ENCODE peak calls at places on chromosomes 13 and 19, in six cellular contexts. D, N, O, Q, I and J are unnamed samples.

GRCh38 chr13:37295046-37295445 is 189.6 kb upstream of the CSNK1A1L start:
- DNase-seq in O (peak), N (peak), Q (no peak), D (peak), I (no peak), J (peak)

GRCh38 chr19:33438016-33438671 is 64.6 kb downstream of the CEBPG start:
- DNase-seq in Q (peak), D (peak), N (peak), I (no peak), O (peak), J (peak)

GRCh38 chr13:42279986-42280385 is 8.0 kb downstream of the AKAP11 start:
- DNase-seq in O (no peak), Q (no peak), I (no peak), D (no peak), N (no peak), J (no peak)

GRCh38 chr13:25167775-25168174 is 4.3 kb downstream of the AMER2 start:
- DNase-seq in O (no peak), I (no peak), Q (no peak), D (no peak), N (no peak), J (no peak)

GRCh38 chr13:99132295-99132835 is 68.3 kb upstream of the UBAC2 start:
- DNase-seq in D (no peak), O (no peak), I (no peak), Q (no peak), N (no peak), J (no peak)

GRCh38 chr19:48988860-48989259 is 4.2 kb downstream of the GYS1 start:
- DNase-seq in N (no peak), D (no peak), I (no peak), Q (no peak), O (no peak), J (no peak)

GRCh38 chr19:22625266-22626035 is 8.7 kb upstream of the ZNF492 start:
- DNase-seq in N (no peak), D (no peak), Q (no peak), O (no peak), I (peak), J (no peak)

GRCh38 chr19:40666803-40667438 is 23.5 kb downstream of the NUMBL start:
- DNase-seq in I (no peak), N (peak), D (no peak), Q (no peak), O (no peak), J (no peak)

GRCh38 chr19:50770888-50771287 is 624 bp downstream of the GPR32 start:
- DNase-seq in D (no peak), O (no peak), N (no peak), Q (no peak), I (no peak), J (no peak)

GRCh38 chr13:66102864-66103263 is 1127.3 kb downstream of the PCDH9 start:
- DNase-seq in D (no peak), O (no peak), Q (no peak), N (no peak), I (no peak), J (peak)

GRCh38 chr13:29505950-29506349 is 89.5 kb downstream of the SLC7A1 start:
- DNase-seq in D (no peak), I (no peak), N (no peak), Q (no peak), O (no peak), J (no peak)

GRCh38 chr19:4067396-4068057 is 828 bp upstream of the ZBTB7A start:
- DNase-seq in D (no peak), N (no peak), I (peak), Q (no peak), O (no peak), J (no peak)

GRCh38 chr13:77981191-77981925 is 62.7 kb upstream of the EDNRB start:
- DNase-seq in N (no peak), I (no peak), O (peak), D (no peak), Q (no peak), J (peak)

GRCh38 chr13:47112900-47113299 is 216.0 kb upstream of the HTR2A start:
- DNase-seq in Q (no peak), N (no peak), I (no peak), O (no peak), D (no peak), J (no peak)

GRCh38 chr13:52833261-52833660 is 15.2 kb downstream of the PCDH8 start:
- DNase-seq in I (no peak), O (no peak), N (no peak), D (no peak), Q (no peak), J (no peak)

GRCh38 chr13:111963031-111963430 is 103.9 kb upstream of the SOX1 start:
- DNase-seq in N (no peak), O (no peak), Q (no peak), D (no peak), I (peak), J (no peak)

GRCh38 chr19:10288662-10289166 is 1.0 kb upstream of the ICAM5 start:
- DNase-seq in I (no peak), D (no peak), O (peak), Q (no peak), N (no peak), J (peak)

GRCh38 chr19:49861127-49861526 is 6.2 kb downstream of the PNKP start:
- DNase-seq in D (no peak), I (no peak), O (no peak), N (no peak), Q (no peak), J (no peak)

GRCh38 chr19:47729468-47729798 is 15.9 kb upstream of the NOP53 start:
- DNase-seq in O (peak), D (peak), I (peak), N (peak), Q (peak), J (peak)

GRCh38 chr19:35729763-35730162 is 12.0 kb downstream of the KMT2B start:
- DNase-seq in Q (no peak), D (no peak), O (no peak), I (no peak), N (no peak), J (no peak)

GRCh38 chr19:49538643-49539042 is 10.8 kb downstream of the RCN3 start:
- DNase-seq in Q (no peak), N (no peak), O (no peak), D (no peak), I (no peak), J (no peak)

GRCh38 chr13:79108914-79109643 is 297.0 kb downstream of the RBM26 start:
- DNase-seq in D (no peak), I (no peak), N (no peak), O (no peak), Q (no peak), J (no peak)

GRCh38 chr13:113489549-113490495 is 689 bp downstream of the DCUN1D2 start:
- DNase-seq in Q (no peak), O (peak), D (no peak), N (no peak), I (peak), J (peak)

GRCh38 chr13:36549126-36549702 is 116.9 kb downstream of the CCNA1 start:
- DNase-seq in D (no peak), N (no peak), O (no peak), I (no peak), Q (no peak), J (no peak)

GRCh38 chr13:85841427-85841826 is 42.2 kb upstream of the SLITRK6 start:
- DNase-seq in Q (no peak), N (no peak), D (no peak), O (no peak), I (no peak), J (no peak)

GRCh38 chr19:17020823-17021222 is 5.8 kb downstream of the CPAMD8 start:
- DNase-seq in I (no peak), N (no peak), Q (no peak), D (no peak), O (no peak), J (peak)

GRCh38 chr13:90455861-90456260 is 891.6 kb upstream of the MIR17HG start:
- DNase-seq in I (no peak), Q (no peak), O (peak), D (no peak), N (no peak), J (peak)

GRCh38 chr19:54432144-54432738 is 16.8 kb upstream of the LENG8 start:
- DNase-seq in D (no peak), O (no peak), I (no peak), Q (no peak), N (no peak), J (no peak)

GRCh38 chr13:91406619-91407018 is 8.2 kb downstream of the GPC5 start:
- DNase-seq in D (no peak), N (no peak), I (no peak), O (peak), Q (no peak), J (peak)

GRCh38 chr13:50257646-50258045 is 242.4 kb downstream of the KCNRG start:
- DNase-seq in I (no peak), O (no peak), Q (no peak), N (no peak), D (no peak), J (no peak)

GRCh38 chr19:49432141-49433073 is 7.2 kb downstream of the GFY start:
- DNase-seq in Q (no peak), I (no peak), O (no peak), N (no peak), D (no peak), J (no peak)

GRCh38 chr13:46850214-46850613 is 46.6 kb downstream of the HTR2A start:
- DNase-seq in N (no peak), Q (no peak), D (no peak), O (peak), I (no peak), J (peak)

GRCh38 chr13:81379183-81379582 is 1038.3 kb upstream of the SPRY2 start:
- DNase-seq in O (no peak), I (no peak), N (no peak), Q (no peak), D (no peak), J (no peak)

GRCh38 chr13:30371649-30372265 is 50.5 kb upstream of the UBE2L5 start:
- DNase-seq in Q (no peak), O (peak), I (peak), D (no peak), N (no peak), J (peak)

GRCh38 chr13:38662362-38662761 is 24.5 kb upstream of the FREM2 start:
- DNase-seq in Q (no peak), I (no peak), N (no peak), D (no peak), O (peak), J (peak)

GRCh38 chr19:33171222-33171795 is 22.8 kb upstream of the LRP3 start:
- DNase-seq in N (no peak), Q (no peak), I (no peak), D (no peak), O (no peak), J (no peak)

GRCh38 chr13:103961129-103961528 is 894.9 kb upstream of the SLC10A2 start:
- DNase-seq in N (no peak), O (no peak), Q (no peak), D (no peak), I (no peak), J (peak)
- TF ChIP-seq CTCF in N (no peak), O (no peak), Q (no peak), D (no peak), I (no peak), J (no peak)

DNA sequence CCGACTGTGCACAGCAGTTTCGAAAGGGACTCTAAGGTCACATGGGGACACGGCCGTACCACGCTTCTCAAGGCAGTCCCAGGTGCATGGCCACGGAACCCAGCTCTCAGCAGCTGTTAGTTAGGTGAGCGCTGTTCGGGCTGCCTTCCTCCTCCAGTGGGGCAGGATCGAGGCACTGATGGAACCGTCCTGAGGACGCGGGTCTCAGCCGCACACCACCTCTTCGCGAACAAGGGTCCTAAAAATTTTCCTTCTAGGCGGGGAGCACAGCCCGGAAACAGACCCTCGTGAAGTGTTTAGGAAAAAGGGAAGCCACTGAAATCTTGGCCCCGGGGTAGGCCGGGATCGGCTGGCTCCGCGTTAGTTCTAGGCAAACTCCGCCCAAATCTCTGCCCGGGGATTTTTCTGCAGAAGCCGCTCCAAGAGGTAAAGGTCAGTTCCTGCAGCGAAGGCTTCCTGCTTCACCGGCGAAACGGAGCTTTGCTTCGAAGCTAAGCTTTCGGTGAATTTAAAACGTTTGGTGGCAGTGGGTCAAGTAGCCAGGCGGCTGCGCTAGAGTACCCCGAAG is 752 bp downstream of the GJB2 start:
- DNase-seq in N (no peak), Q (no peak), O (peak), I (peak), D (no peak), J (peak)
- H3K4me3 ChIP-seq in N (peak), Q (peak), O (peak), I (peak), D (peak), J (peak)

GRCh38 chr19:13094771-13095392 is 7.8 kb downstream of the LYL1 start:
- DNase-seq in I (no peak), N (no peak), O (no peak), Q (no peak), D (peak), J (no peak)

GRCh38 chr19:13094285-13094595 is 8.4 kb downstream of the LYL1 start:
- DNase-seq in N (no peak), O (no peak), D (no peak), I (no peak), Q (no peak), J (no peak)

GRCh38 chr19:13092206-13092605 is 10.5 kb downstream of the LYL1 start:
- DNase-seq in I (no peak), Q (no peak), D (no peak), O (no peak), N (no peak), J (no peak)

GRCh38 chr19:13092608-13093260 is 9.9 kb downstream of the LYL1 start:
- DNase-seq in I (no peak), D (no peak), O (peak), N (no peak), Q (no peak), J (no peak)

GRCh38 chr19:13093407-13094284 is 9.0 kb downstream of the LYL1 start:
- DNase-seq in Q (peak), N (peak), I (peak), D (peak), O (peak), J (peak)
- TF ChIP-seq CTCF in Q (peak), N (peak), I (no peak), D (peak), O (peak), J (peak)

GRCh38 chr19:46412983-46413261 is 442 bp downstream of the CCDC8 start:
- DNase-seq in I (no peak), Q (no peak), N (no peak), D (no peak), O (no peak), J (peak)
- H3K4me3 ChIP-seq in I (peak), Q (peak), N (peak), D (peak), O (peak), J (peak)

DNA sequence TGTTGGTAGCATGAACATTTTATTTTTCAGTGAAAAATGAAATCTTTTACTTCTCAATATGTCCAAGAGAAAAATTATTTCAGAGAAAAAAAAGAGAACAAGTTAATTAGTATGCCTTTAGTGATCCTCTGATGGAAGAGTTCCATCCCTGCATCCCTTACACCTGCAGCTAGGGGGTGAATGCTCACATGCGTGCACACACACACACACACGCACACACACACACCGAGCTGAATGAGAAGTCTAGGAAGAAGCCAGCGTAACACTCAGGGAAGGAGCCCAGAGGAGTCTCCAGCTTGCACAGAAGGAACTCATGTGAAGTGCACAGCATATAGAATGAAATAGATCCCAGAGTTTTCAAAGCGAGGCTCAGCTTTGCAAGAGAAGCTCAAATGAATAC is 510.5 kb downstream of the IRS2 start:
- DNase-seq in O (peak), D (no peak), N (no peak), Q (no peak), I (no peak), J (peak)
- TF ChIP-seq CTCF in O (no peak), D (peak), N (no peak), Q (no peak), I (no peak), J (peak)